ENCODE peak calls at places on chromosomes 11 and 22, in four cellular contexts. One of them, this sample, is unnamed.

GRCh38 chr22:50627914-50628542 is at the start of gene ARSA:
- DNase-seq in GM19239: peak
- DNase-seq in GM12891: peak
- DNase-seq in nephron progenitor cell: peak
- DNase-seq in this sample: peak

GRCh38 chr11:64355078-64355940 is 3.7 kb upstream of the RPS6KA4 start:
- DNase-seq in GM19239: peak
- DNase-seq in GM12891: peak
- DNase-seq in nephron progenitor cell: peak
- DNase-seq in this sample: peak

GRCh38 chr11:35088676-35089075 is 50.3 kb upstream of the CD44 start:
- DNase-seq in GM19239: no peak
- DNase-seq in GM12891: no peak
- DNase-seq in nephron progenitor cell: no peak
- DNase-seq in this sample: no peak

GRCh38 chr22:48710410-48710809 is 1117.3 kb downstream of the BRD1 start:
- DNase-seq in GM19239: no peak
- DNase-seq in GM12891: no peak
- DNase-seq in nephron progenitor cell: no peak
- DNase-seq in this sample: no peak

GRCh38 chr11:107482234-107482633 is 24.6 kb upstream of the CWF19L2 start:
- DNase-seq in GM19239: no peak
- DNase-seq in GM12891: no peak
- DNase-seq in nephron progenitor cell: no peak
- DNase-seq in this sample: no peak

GRCh38 chr22:31210830-31211503 is 1.1 kb upstream of the LIMK2 start:
- DNase-seq in GM19239: no peak
- DNase-seq in GM12891: no peak
- DNase-seq in nephron progenitor cell: no peak
- DNase-seq in this sample: no peak

GRCh38 chr11:55819330-55819729 is at the start of gene OR5D18:
- DNase-seq in GM19239: no peak
- DNase-seq in GM12891: no peak
- DNase-seq in nephron progenitor cell: no peak
- DNase-seq in this sample: no peak

GRCh38 chr11:78787696-78788095 is 213.0 kb upstream of the NARS2 start:
- DNase-seq in GM19239: no peak
- DNase-seq in GM12891: no peak
- DNase-seq in nephron progenitor cell: no peak
- DNase-seq in this sample: no peak

GRCh38 chr22:41893591-41894375 is 21.1 kb downstream of the SHISA8 start:
- DNase-seq in GM19239: no peak
- DNase-seq in GM12891: no peak
- DNase-seq in nephron progenitor cell: no peak
- DNase-seq in this sample: no peak

GRCh38 chr11:11584446-11584810 is 37.4 kb downstream of the GALNT18 start:
- DNase-seq in GM19239: no peak
- DNase-seq in GM12891: no peak
- DNase-seq in nephron progenitor cell: no peak
- DNase-seq in this sample: no peak

GRCh38 chr11:72584293-72584921 is 89.8 kb downstream of the PDE2A start:
- DNase-seq in GM19239: no peak
- DNase-seq in GM12891: no peak
- DNase-seq in nephron progenitor cell: peak
- DNase-seq in this sample: no peak

GRCh38 chr22:19168088-19168890 is 10.2 kb downstream of the SLC25A1 start:
- DNase-seq in GM19239: no peak
- DNase-seq in GM12891: no peak
- DNase-seq in nephron progenitor cell: no peak
- DNase-seq in this sample: no peak

GRCh38 chr11:118313242-118313641 is 8.7 kb downstream of the CD3E start:
- DNase-seq in GM19239: no peak
- DNase-seq in GM12891: no peak
- DNase-seq in nephron progenitor cell: no peak
- DNase-seq in this sample: no peak

GRCh38 chr11:44604171-44604581 is 38.7 kb downstream of the CD82 start:
- DNase-seq in GM19239: no peak
- DNase-seq in GM12891: no peak
- DNase-seq in nephron progenitor cell: no peak
- DNase-seq in this sample: no peak

GRCh38 chr11:86978756-86979608 is 23.8 kb upstream of the FZD4 start:
- DNase-seq in GM19239: no peak
- DNase-seq in GM12891: no peak
- DNase-seq in nephron progenitor cell: no peak
- DNase-seq in this sample: peak

GRCh38 chr11:115338476-115338875 is 165.7 kb downstream of the CADM1 start:
- DNase-seq in GM19239: no peak
- DNase-seq in GM12891: no peak
- DNase-seq in nephron progenitor cell: no peak
- DNase-seq in this sample: no peak

GRCh38 chr11:125772834-125773505 is 5.7 kb downstream of the PATE2 start:
- DNase-seq in GM19239: no peak
- DNase-seq in GM12891: no peak
- DNase-seq in nephron progenitor cell: no peak
- DNase-seq in this sample: no peak